ENCODE peak calls at places on chromosomes 11 and 22, in six cellular contexts. One of them, this sample, is unnamed.
A peak's percentile ranks its signal among the peaks of the same experiment; 100 is the strongest.

GRCh38 chr11:34721646-34722045 is 100.8 kb downstream of the EHF start:
- DNase-seq in transverse colon: no peak
- DNase-seq in stomach: no peak
- DNase-seq in esophagus muscularis mucosa: no peak
- DNase-seq in upper lobe of left lung: no peak
- DNase-seq in SK-N-SH: no peak
- DNase-seq in this sample: no peak

GRCh38 chr11:21411114-21411513 is 741.7 kb downstream of the NELL1 start:
- DNase-seq in transverse colon: no peak
- DNase-seq in SK-N-SH: no peak
- DNase-seq in upper lobe of left lung: no peak
- DNase-seq in esophagus muscularis mucosa: no peak
- DNase-seq in stomach: no peak
- DNase-seq in this sample: no peak

GRCh38 chr11:43747130-43747802 is 66.7 kb downstream of the HSD17B12 start:
- DNase-seq in upper lobe of left lung: no peak
- DNase-seq in transverse colon: no peak
- DNase-seq in SK-N-SH: no peak
- DNase-seq in esophagus muscularis mucosa: no peak
- DNase-seq in stomach: no peak
- DNase-seq in this sample: no peak

GRCh38 chr11:105334025-105334714 is 194.6 kb upstream of the CARD18 start:
- DNase-seq in SK-N-SH: no peak
- DNase-seq in stomach: no peak
- DNase-seq in upper lobe of left lung: peak; percentile 3
- DNase-seq in esophagus muscularis mucosa: no peak
- DNase-seq in transverse colon: no peak
- DNase-seq in this sample: no peak

GRCh38 chr11:117313828-117314768 is 2.0 kb downstream of the BACE1 start:
- DNase-seq in stomach: no peak
- DNase-seq in upper lobe of left lung: no peak
- DNase-seq in SK-N-SH: no peak
- DNase-seq in transverse colon: no peak
- DNase-seq in esophagus muscularis mucosa: no peak
- DNase-seq in this sample: peak; percentile 58

GRCh38 chr11:7600205-7600775 is 73.0 kb downstream of the CYB5R2 start:
- DNase-seq in upper lobe of left lung: no peak
- DNase-seq in transverse colon: peak; percentile 21
- DNase-seq in stomach: peak; percentile 72
- DNase-seq in esophagus muscularis mucosa: no peak
- DNase-seq in SK-N-SH: no peak
- DNase-seq in this sample: peak; percentile 85

GRCh38 chr22:50251472-50252054 is 498 bp upstream of the HDAC10 start:
- DNase-seq in esophagus muscularis mucosa: no peak
- DNase-seq in transverse colon: no peak
- DNase-seq in upper lobe of left lung: no peak
- DNase-seq in stomach: no peak
- DNase-seq in SK-N-SH: no peak
- DNase-seq in this sample: no peak

GRCh38 chr11:120186799-120187591 is 23.8 kb upstream of the OAF start:
- DNase-seq in SK-N-SH: peak; percentile 64
- DNase-seq in upper lobe of left lung: no peak
- DNase-seq in esophagus muscularis mucosa: no peak
- DNase-seq in transverse colon: peak; percentile 73
- DNase-seq in stomach: peak; percentile 50
- DNase-seq in this sample: peak; percentile 74

GRCh38 chr11:78946945-78947914 is 372.6 kb upstream of the NARS2 start:
- DNase-seq in esophagus muscularis mucosa: no peak
- DNase-seq in stomach: no peak
- DNase-seq in transverse colon: peak; percentile 9
- DNase-seq in upper lobe of left lung: no peak
- DNase-seq in SK-N-SH: no peak
- DNase-seq in this sample: peak; percentile 76

GRCh38 chr11:23502821-23503220 is 642.5 kb upstream of the CCDC179 start:
- DNase-seq in esophagus muscularis mucosa: no peak
- DNase-seq in stomach: no peak
- DNase-seq in upper lobe of left lung: no peak
- DNase-seq in SK-N-SH: no peak
- DNase-seq in transverse colon: no peak
- DNase-seq in this sample: no peak

GRCh38 chr11:100883860-100884259 is 196.8 kb downstream of the ARHGAP42 start:
- DNase-seq in stomach: no peak
- DNase-seq in upper lobe of left lung: no peak
- DNase-seq in esophagus muscularis mucosa: no peak
- DNase-seq in transverse colon: no peak
- DNase-seq in SK-N-SH: no peak
- DNase-seq in this sample: no peak

GRCh38 chr11:109641549-109641948 is 219.6 kb downstream of the C11orf87 start:
- DNase-seq in esophagus muscularis mucosa: no peak
- DNase-seq in transverse colon: no peak
- DNase-seq in upper lobe of left lung: no peak
- DNase-seq in SK-N-SH: no peak
- DNase-seq in stomach: no peak
- DNase-seq in this sample: no peak

GRCh38 chr22:46829140-46829891 is 66.9 kb downstream of the TBC1D22A start:
- DNase-seq in transverse colon: no peak
- DNase-seq in stomach: no peak
- DNase-seq in SK-N-SH: peak; percentile 18
- DNase-seq in upper lobe of left lung: no peak
- DNase-seq in esophagus muscularis mucosa: peak; percentile 17
- DNase-seq in this sample: no peak

GRCh38 chr22:46634011-46634699 is 14.0 kb downstream of the GRAMD4 start:
- DNase-seq in SK-N-SH: no peak
- DNase-seq in transverse colon: no peak
- DNase-seq in stomach: no peak
- DNase-seq in esophagus muscularis mucosa: no peak
- DNase-seq in upper lobe of left lung: peak; percentile 44
- DNase-seq in this sample: no peak

GRCh38 chr11:76620471-76620870 is 50.1 kb downstream of the LRRC32 start:
- DNase-seq in stomach: no peak
- DNase-seq in transverse colon: no peak
- DNase-seq in upper lobe of left lung: no peak
- DNase-seq in esophagus muscularis mucosa: no peak
- DNase-seq in SK-N-SH: no peak
- DNase-seq in this sample: no peak

GRCh38 chr22:49284931-49285330 is 542.7 kb downstream of the BRD1 start:
- DNase-seq in SK-N-SH: no peak
- DNase-seq in transverse colon: no peak
- DNase-seq in upper lobe of left lung: no peak
- DNase-seq in esophagus muscularis mucosa: no peak
- DNase-seq in stomach: no peak
- DNase-seq in this sample: no peak

GRCh38 chr22:45879552-45879949 is 97.4 kb downstream of the WNT7B start:
- DNase-seq in transverse colon: no peak
- DNase-seq in stomach: no peak
- DNase-seq in upper lobe of left lung: no peak
- DNase-seq in esophagus muscularis mucosa: no peak
- DNase-seq in SK-N-SH: no peak
- DNase-seq in this sample: peak; percentile 42

GRCh38 chr22:45612451-45612901 is 59.2 kb upstream of the ATXN10 start:
- DNase-seq in transverse colon: no peak
- DNase-seq in stomach: no peak
- DNase-seq in esophagus muscularis mucosa: no peak
- DNase-seq in SK-N-SH: no peak
- DNase-seq in upper lobe of left lung: peak; percentile 86
- DNase-seq in this sample: peak; percentile 84

GRCh38 chr11:69644962-69645675 is 4.2 kb downstream of the CCND1 start:
- DNase-seq in stomach: no peak
- DNase-seq in upper lobe of left lung: peak; percentile 48
- DNase-seq in SK-N-SH: peak; percentile 66
- DNase-seq in esophagus muscularis mucosa: no peak
- DNase-seq in transverse colon: no peak
- DNase-seq in this sample: peak; percentile 61

GRCh38 chr11:119727523-119728081 is 1.4 kb downstream of the NECTIN1 start:
- DNase-seq in SK-N-SH: peak; percentile 74
- DNase-seq in transverse colon: peak; percentile 72
- DNase-seq in esophagus muscularis mucosa: no peak
- DNase-seq in stomach: peak; percentile 59
- DNase-seq in upper lobe of left lung: peak; percentile 89
- DNase-seq in this sample: no peak

GRCh38 chr22:34116126-34116525 is 195.8 kb upstream of the LARGE1 start:
- DNase-seq in esophagus muscularis mucosa: no peak
- DNase-seq in upper lobe of left lung: no peak
- DNase-seq in stomach: no peak
- DNase-seq in transverse colon: no peak
- DNase-seq in SK-N-SH: no peak
- DNase-seq in this sample: no peak

GRCh38 chr11:72773291-72773690 is 20.6 kb downstream of the STARD10 start:
- DNase-seq in upper lobe of left lung: no peak
- DNase-seq in esophagus muscularis mucosa: no peak
- DNase-seq in SK-N-SH: peak; percentile 87
- DNase-seq in transverse colon: no peak
- DNase-seq in stomach: no peak
- DNase-seq in this sample: peak; percentile 88

GRCh38 chr11:74948546-74948897 is 369 bp downstream of the XRRA1 start:
- DNase-seq in SK-N-SH: peak; percentile 52
- DNase-seq in stomach: no peak
- DNase-seq in transverse colon: no peak
- DNase-seq in esophagus muscularis mucosa: no peak
- DNase-seq in upper lobe of left lung: no peak
- DNase-seq in this sample: no peak

DNA sequence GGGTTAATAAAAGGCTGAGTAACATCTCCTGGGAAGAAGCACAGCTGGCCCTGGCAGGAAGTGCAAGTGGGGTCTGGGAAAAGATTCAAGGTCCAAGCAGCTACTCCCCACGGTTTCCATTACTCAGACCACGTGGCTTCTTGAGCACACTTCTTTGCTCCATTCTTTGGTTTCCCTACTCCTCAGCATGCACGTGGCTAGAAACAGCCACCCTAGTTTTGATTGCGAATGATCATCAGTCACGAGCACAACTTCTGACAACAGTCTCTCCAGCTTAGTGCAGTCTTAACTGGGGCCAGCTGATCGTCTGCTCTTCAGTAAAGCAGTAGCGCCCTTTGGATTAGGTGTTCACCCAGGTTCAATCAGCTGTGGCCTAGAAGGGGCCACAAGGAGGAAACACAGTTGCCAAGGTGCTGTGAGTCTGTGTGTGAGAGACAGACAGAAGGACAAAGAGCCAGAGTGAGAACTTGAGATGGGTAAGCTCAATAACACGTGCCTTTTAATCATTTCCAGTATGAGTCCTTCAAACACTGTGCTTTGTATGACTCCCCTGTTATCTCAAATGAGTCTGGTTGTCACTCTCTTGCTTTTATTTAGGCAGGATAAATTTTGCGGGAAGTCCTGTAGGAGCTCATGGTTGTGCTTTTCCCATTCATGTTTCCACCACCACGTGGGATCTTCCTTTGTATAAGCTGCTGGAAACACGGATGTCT is 956 bp upstream of the PARVA start:
- DNase-seq in SK-N-SH: no peak
- DNase-seq in stomach: no peak
- DNase-seq in transverse colon: peak; percentile 27
- DNase-seq in upper lobe of left lung: no peak
- DNase-seq in esophagus muscularis mucosa: peak; percentile 93
- DNase-seq in this sample: peak; percentile 93
- TF ChIP-seq POLR2AphosphoS5 in SK-N-SH: no peak
- TF ChIP-seq POLR2AphosphoS5 in stomach: no peak
- TF ChIP-seq POLR2AphosphoS5 in transverse colon: peak; percentile 52
- TF ChIP-seq POLR2AphosphoS5 in upper lobe of left lung: no peak
- TF ChIP-seq POLR2AphosphoS5 in esophagus muscularis mucosa: peak; percentile 73
- TF ChIP-seq POLR2AphosphoS5 in this sample: peak; percentile 75

DNA sequence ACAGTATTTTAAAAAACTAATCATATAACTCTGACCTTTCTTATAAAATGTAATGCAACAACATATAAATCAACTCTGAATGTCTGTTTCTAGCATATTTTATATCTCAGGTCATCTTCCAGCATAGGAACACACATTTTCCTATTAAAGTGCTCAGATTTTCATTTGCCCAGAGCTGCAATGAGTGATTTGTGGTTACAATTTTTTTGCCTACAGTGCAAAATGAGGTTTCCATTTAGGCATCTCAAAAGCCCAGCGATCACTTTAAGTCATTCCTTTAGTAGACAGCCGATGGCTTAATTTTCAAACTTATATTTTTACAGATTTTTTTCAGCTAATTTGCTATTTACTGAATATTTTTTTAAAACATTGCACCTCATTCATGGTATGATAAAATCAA is 999 bp downstream of the LYVE1 start:
- DNase-seq in transverse colon: no peak
- DNase-seq in upper lobe of left lung: no peak
- DNase-seq in stomach: no peak
- DNase-seq in esophagus muscularis mucosa: no peak
- DNase-seq in SK-N-SH: no peak
- DNase-seq in this sample: no peak
- TF ChIP-seq EP300 in transverse colon: no peak
- TF ChIP-seq EP300 in upper lobe of left lung: no peak
- TF ChIP-seq EP300 in stomach: no peak
- TF ChIP-seq EP300 in esophagus muscularis mucosa: no peak
- TF ChIP-seq EP300 in SK-N-SH: no peak
- TF ChIP-seq EP300 in this sample: no peak

DNA sequence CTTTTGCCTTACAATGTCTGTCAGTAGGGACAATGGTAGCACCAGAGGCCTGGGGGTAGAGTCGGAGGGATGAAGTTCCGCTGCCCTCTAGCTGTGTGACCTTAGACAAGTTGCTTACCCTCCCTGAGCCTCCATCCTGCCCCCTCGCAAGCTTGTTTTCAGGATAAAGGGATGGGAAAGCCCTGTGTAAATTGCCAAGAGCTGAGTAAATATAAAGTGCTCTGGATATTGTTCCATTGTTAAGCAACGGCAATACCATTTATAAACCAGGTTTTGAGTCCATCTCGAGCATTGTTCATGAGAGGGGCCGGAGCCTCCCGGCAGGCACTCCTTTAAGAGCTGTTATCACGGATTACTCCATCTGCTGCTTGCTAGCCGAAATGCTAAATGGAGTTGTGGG is 72.9 kb downstream of the ZBTB16 start:
- DNase-seq in transverse colon: peak; percentile 8
- DNase-seq in SK-N-SH: no peak
- DNase-seq in upper lobe of left lung: no peak
- DNase-seq in stomach: no peak
- DNase-seq in esophagus muscularis mucosa: no peak
- DNase-seq in this sample: no peak
- H3K4me1 ChIP-seq in transverse colon: peaks cover 91% of the 10 kb centered on the region
- H3K4me1 ChIP-seq in SK-N-SH: peaks cover 4% of the 10 kb centered on the region
- H3K4me1 ChIP-seq in upper lobe of left lung: peaks cover 100% of the 10 kb centered on the region
- H3K4me1 ChIP-seq in stomach: peaks cover 73% of the 10 kb centered on the region
- H3K4me1 ChIP-seq in esophagus muscularis mucosa: peaks cover 100% of the 10 kb centered on the region
- H3K4me1 ChIP-seq in this sample: no peaks in the 10 kb centered on the region

DNA sequence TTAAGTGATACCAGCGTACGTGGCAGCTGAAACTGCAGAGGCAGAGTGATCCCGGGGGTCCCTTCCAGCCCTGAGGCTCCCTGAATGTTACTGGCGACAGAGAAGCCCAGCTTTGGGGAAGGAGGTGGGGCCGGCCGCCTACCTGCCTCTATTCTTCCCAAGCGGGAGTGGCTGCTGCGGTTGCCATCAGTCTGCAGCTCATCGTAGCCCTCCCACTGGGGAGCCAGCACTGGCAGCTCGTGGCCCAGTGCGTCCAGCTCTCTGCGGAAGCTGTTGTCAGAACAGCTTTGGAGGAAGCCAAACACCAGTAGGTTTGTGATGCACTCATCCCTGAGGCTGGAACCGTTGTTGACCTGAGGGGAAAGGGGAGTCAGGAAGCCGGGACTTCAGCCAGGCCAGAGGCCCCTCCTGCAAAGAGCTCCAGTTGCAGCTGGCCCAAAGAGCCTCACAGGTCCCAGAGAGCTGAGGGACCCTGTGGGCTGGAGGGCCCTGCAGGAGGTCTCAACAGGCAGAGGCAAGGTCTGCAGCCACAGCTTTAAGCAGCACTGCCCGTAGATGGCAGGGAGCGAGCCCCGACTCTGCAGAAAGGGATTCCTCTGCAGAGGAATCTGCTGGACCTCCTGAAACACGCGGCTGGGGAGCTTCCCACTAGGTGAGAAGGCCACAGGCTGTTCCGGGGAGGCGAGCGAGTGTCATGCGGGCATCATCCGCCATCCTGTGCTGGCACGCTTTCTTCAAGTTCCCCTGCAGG is 30.4 kb downstream of the BID start:
- DNase-seq in transverse colon: no peak
- DNase-seq in SK-N-SH: no peak
- DNase-seq in upper lobe of left lung: no peak
- DNase-seq in stomach: no peak
- DNase-seq in esophagus muscularis mucosa: no peak
- DNase-seq in this sample: no peak
- TF ChIP-seq POLR2AphosphoS5 in transverse colon: no peak
- TF ChIP-seq POLR2AphosphoS5 in SK-N-SH: no peak
- TF ChIP-seq POLR2AphosphoS5 in upper lobe of left lung: no peak
- TF ChIP-seq POLR2AphosphoS5 in stomach: no peak
- TF ChIP-seq POLR2AphosphoS5 in esophagus muscularis mucosa: no peak
- TF ChIP-seq POLR2AphosphoS5 in this sample: no peak

This sample was measured in sigmoid colon.